ENCODE peak calls at places on chromosome 21, in eight cellular contexts. N is epithelial cell of esophagus, H is A549, I is neural crest cell, T is Panc1, M is AG04450, C is BJ, X is mammary epithelial cell. P is an unnamed sample.

GRCh38 chr21:17488620-17489019 is 24.2 kb upstream of the CXADR start:
- DNase-seq in N (no peak), H (no peak), I (no peak), T (no peak), M (no peak), C (no peak), X (no peak), P (no peak)

GRCh38 chr21:36461918-36462486 is 17.9 kb downstream of the CLDN14 start:
- DNase-seq in N (peak; percentile 77), H (no peak), I (no peak), T (no peak), M (no peak), C (no peak), X (peak; percentile 72), P (no peak)

GRCh38 chr21:42161401-42161956 is 57.5 kb upstream of the ABCG1 start:
- DNase-seq in N (no peak), H (no peak), I (no peak), T (no peak), M (no peak), C (no peak), X (no peak), P (no peak)

GRCh38 chr21:21559285-21560045 is 561.3 kb downstream of the NCAM2 start:
- DNase-seq in N (no peak), H (no peak), I (no peak), T (no peak), M (no peak), C (no peak), X (no peak), P (no peak)

GRCh38 chr21:41319273-41319672 is 2.7 kb downstream of the FAM3B start:
- DNase-seq in N (no peak), H (no peak), I (no peak), T (no peak), M (no peak), C (no peak), X (no peak), P (no peak)

GRCh38 chr21:14453339-14453738 is 70.4 kb upstream of the HSPA13 start:
- DNase-seq in N (peak; percentile 22), H (no peak), I (no peak), T (no peak), M (no peak), C (no peak), X (no peak), P (no peak)

GRCh38 chr21:41478319-41479177 is 29.4 kb downstream of the TMPRSS2 start:
- DNase-seq in N (no peak), H (no peak), I (no peak), T (no peak), M (no peak), C (no peak), X (peak; percentile 48), P (no peak)

GRCh38 chr21:46142581-46143473 is 12.6 kb downstream of the FTCD start:
- DNase-seq in N (no peak), H (no peak), I (no peak), T (no peak), M (no peak), C (no peak), X (no peak), P (no peak)

GRCh38 chr21:37848721-37849490 is 67.4 kb downstream of the KCNJ6 start:
- DNase-seq in N (no peak), H (no peak), I (no peak), T (no peak), M (no peak), C (no peak), X (no peak), P (no peak)

GRCh38 chr21:31220567-31220966 is 123.5 kb downstream of the TIAM1 start:
- DNase-seq in N (peak; percentile 52), H (no peak), I (no peak), T (no peak), M (no peak), C (no peak), X (peak; percentile 84), P (no peak)

GRCh38 chr21:27561116-27561515 is 594.2 kb upstream of the ADAMTS5 start:
- DNase-seq in N (no peak), H (no peak), I (no peak), T (no peak), M (no peak), C (no peak), X (no peak), P (peak; percentile 7)

GRCh38 chr21:32463367-32463766 is 50.9 kb downstream of the EVA1C start:
- DNase-seq in N (peak; percentile 30), H (peak; percentile 68), I (no peak), T (no peak), M (no peak), C (peak; percentile 36), X (peak; percentile 24), P (no peak)

GRCh38 chr21:32515869-32516268 is 69.5 kb downstream of the TCP10L start:
- DNase-seq in N (peak; percentile 22), H (no peak), I (no peak), T (no peak), M (no peak), C (no peak), X (no peak), P (no peak)

GRCh38 chr21:17783816-17784598 is 35.1 kb downstream of the C21orf91 start:
- DNase-seq in N (no peak), H (no peak), I (no peak), T (no peak), M (no peak), C (no peak), X (no peak), P (no peak)

GRCh38 chr21:42559326-42559725 is 45.7 kb downstream of the SLC37A1 start:
- DNase-seq in N (no peak), H (no peak), I (no peak), T (no peak), M (no peak), C (no peak), X (no peak), P (no peak)

GRCh38 chr21:27580276-27580675 is 613.4 kb upstream of the ADAMTS5 start:
- DNase-seq in N (peak; percentile 33), H (no peak), I (no peak), T (no peak), M (no peak), C (no peak), X (peak; percentile 76), P (no peak)

GRCh38 chr21:36773111-36773510 is 74.2 kb downstream of the SIM2 start:
- DNase-seq in N (peak; percentile 89), H (no peak), I (no peak), T (no peak), M (peak; percentile 68), C (no peak), X (peak; percentile 84), P (peak; percentile 57)

GRCh38 chr21:41823166-41823565 is 56.0 kb downstream of the PRDM15 start:
- DNase-seq in N (no peak), H (no peak), I (no peak), T (no peak), M (no peak), C (no peak), X (no peak), P (no peak)

GRCh38 chr21:32143222-32143939 is 135.5 kb downstream of the MIS18A start:
- DNase-seq in N (no peak), H (no peak), I (no peak), T (no peak), M (no peak), C (peak; percentile 37), X (no peak), P (peak; percentile 14)

GRCh38 chr21:20646431-20646830 is 351.8 kb upstream of the NCAM2 start:
- DNase-seq in N (no peak), H (no peak), I (no peak), T (no peak), M (no peak), C (no peak), X (no peak), P (no peak)

GRCh38 chr21:42621166-42621827 is 32.1 kb upstream of the PDE9A start:
- DNase-seq in N (peak; percentile 39), H (no peak), I (no peak), T (no peak), M (no peak), C (no peak), X (peak; percentile 21), P (no peak)

GRCh38 chr21:36989699-36990507 is 16.6 kb upstream of the RIPPLY3 start:
- DNase-seq in N (peak; percentile 90), H (peak; percentile 87), I (peak; percentile 83), T (peak; percentile 61), M (peak; percentile 62), C (peak; percentile 37), X (peak; percentile 87), P (peak; percentile 83)

GRCh38 chr21:43305336-43305665 is 121.6 kb downstream of the SIK1 start:
- DNase-seq in N (no peak), H (no peak), I (no peak), T (no peak), M (no peak), C (no peak), X (no peak), P (no peak)

GRCh38 chr21:46422636-46423241 is 36.0 kb upstream of the DIP2A start:
- DNase-seq in N (no peak), H (no peak), I (no peak), T (no peak), M (no peak), C (no peak), X (no peak), P (no peak)

GRCh38 chr21:28804089-28804670 is 188.5 kb downstream of the LTN1 start:
- DNase-seq in N (no peak), H (no peak), I (no peak), T (no peak), M (no peak), C (no peak), X (no peak), P (no peak)

GRCh38 chr21:35120631-35121180 is 71.6 kb upstream of the RUNX1 start:
- DNase-seq in N (no peak), H (no peak), I (no peak), T (no peak), M (no peak), C (no peak), X (no peak), P (no peak)
- TF ChIP-seq CTCF in N (no peak), H (no peak), I (no peak), T (no peak), M (no peak), C (no peak), X (no peak), P (no peak)

GRCh38 chr21:44574457-44575306 is 1.2 kb downstream of the KRTAP10-4 start:
- DNase-seq in N (no peak), H (no peak), I (no peak), T (no peak), M (no peak), C (no peak), X (no peak), P (no peak)
- TF ChIP-seq CTCF in N (no peak), H (no peak), I (no peak), T (no peak), M (no peak), C (no peak), X (peak; percentile 6), P (no peak)

GRCh38 chr21:39313457-39314154 is at the start of gene BRWD1:
- DNase-seq in N (peak; percentile 86), H (peak; percentile 40), I (peak; percentile 78), T (peak; percentile 20), M (peak; percentile 67), C (no peak), X (peak; percentile 82), P (peak; percentile 74)
- TF ChIP-seq CTCF in N (no peak), H (peak; percentile 14), I (peak; percentile 49), T (no peak), M (no peak), C (peak; percentile 14), X (no peak), P (peak; percentile 14)

DNA sequence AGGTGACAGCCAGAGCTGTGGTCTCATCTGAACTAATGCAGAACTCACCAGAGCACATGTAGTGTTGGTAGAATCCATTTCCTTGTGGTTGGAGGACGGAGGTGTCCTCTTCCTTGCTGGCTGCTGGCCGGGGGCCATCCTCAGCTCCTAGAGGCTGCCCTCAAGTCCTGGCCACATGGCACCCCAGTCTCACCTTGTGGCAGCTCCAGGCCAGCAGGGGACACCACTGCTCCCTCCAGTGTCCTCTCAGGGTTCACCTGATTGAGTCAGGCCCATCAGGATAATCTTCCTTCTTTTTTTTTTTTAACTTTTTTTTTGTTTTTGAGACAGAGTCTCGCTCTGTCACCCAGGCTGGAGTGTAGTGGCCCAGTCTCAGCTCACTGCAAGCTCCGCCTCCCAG is 2.9 kb downstream of the KCNE1 start:
- DNase-seq in N (no peak), H (no peak), I (no peak), T (no peak), M (no peak), C (no peak), X (no peak), P (no peak)
- TF ChIP-seq CTCF in N (peak; percentile 22), H (no peak), I (no peak), T (no peak), M (peak; percentile 22), C (peak; percentile 35), X (no peak), P (peak; percentile 17)